ENCODE peak calls at places on chromosomes 5 and 9, in five cellular contexts. L is HFF-Myc, Z is choroid plexus epithelial cell, A is GM12865, H is foreskin fibroblast. E is an unnamed sample.

GRCh38 chr9:468766-469496 is 254.3 kb downstream of the DOCK8 start:
- DNase-seq in A (peak), Z (peak), H (no peak), L (no peak), E (no peak)

GRCh38 chr9:93254806-93255519 is 71.0 kb downstream of the WNK2 start:
- DNase-seq in H (no peak), A (no peak), L (no peak), Z (no peak), E (no peak)

GRCh38 chr9:91880378-91880972 is 69.6 kb downstream of the ROR2 start:
- DNase-seq in H (peak), Z (no peak), A (no peak), L (no peak), E (no peak)

GRCh38 chr9:77714077-77714549 is 66.0 kb upstream of the GNA14 start:
- DNase-seq in A (no peak), Z (peak), H (peak), L (peak), E (no peak)

GRCh38 chr5:31194458-31194808 is 947 bp downstream of the CDH6 start:
- DNase-seq in L (no peak), H (peak), Z (peak), A (no peak), E (no peak)

GRCh38 chr5:58872670-58873273 is 289.9 kb downstream of the RAB3C start:
- DNase-seq in H (no peak), Z (no peak), A (no peak), L (no peak), E (no peak)

GRCh38 chr9:91572044-91572443 is 148.4 kb upstream of the NFIL3 start:
- DNase-seq in L (no peak), H (peak), A (no peak), Z (peak), E (peak)

GRCh38 chr5:132083065-132083678 is 9.6 kb downstream of the CSF2 start:
- DNase-seq in Z (no peak), A (no peak), H (no peak), L (no peak), E (no peak)

GRCh38 chr9:126676685-126677143 is 63.0 kb downstream of the LMX1B start:
- DNase-seq in A (no peak), Z (no peak), H (no peak), L (no peak), E (no peak)

GRCh38 chr9:116390306-116391228 is 237.0 kb downstream of the PAPPA start:
- DNase-seq in H (no peak), Z (no peak), L (no peak), A (peak), E (no peak)

GRCh38 chr9:116153765-116154333 is at the start of gene PAPPA:
- DNase-seq in L (no peak), H (peak), Z (no peak), A (no peak), E (no peak)

DNA sequence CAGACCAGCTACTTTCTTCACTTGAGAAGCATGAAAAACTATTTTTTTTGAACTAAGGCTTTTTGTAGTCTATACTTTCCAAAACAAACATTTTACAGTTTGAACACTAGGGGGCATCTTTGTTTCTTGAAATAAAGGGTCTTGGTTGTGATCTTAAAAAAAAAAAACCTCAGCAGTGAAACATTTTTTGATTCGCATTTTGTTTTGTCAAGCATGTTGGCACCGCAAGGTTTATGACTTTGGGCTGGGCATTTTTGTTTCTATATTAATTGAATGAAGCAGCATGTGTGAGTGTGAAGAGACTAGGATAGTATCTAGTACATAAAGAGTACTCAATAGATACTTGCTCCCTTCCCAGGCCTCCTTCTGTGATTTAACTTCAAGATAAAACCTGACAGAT is 31.6 kb upstream of the ACOT12 start:
- DNase-seq in A (peak), Z (peak), L (no peak), H (peak), E (no peak)
- H3K4me3 ChIP-seq in A (no peak), Z (no peak), L (no peak), H (no peak), E (no peak)

DNA sequence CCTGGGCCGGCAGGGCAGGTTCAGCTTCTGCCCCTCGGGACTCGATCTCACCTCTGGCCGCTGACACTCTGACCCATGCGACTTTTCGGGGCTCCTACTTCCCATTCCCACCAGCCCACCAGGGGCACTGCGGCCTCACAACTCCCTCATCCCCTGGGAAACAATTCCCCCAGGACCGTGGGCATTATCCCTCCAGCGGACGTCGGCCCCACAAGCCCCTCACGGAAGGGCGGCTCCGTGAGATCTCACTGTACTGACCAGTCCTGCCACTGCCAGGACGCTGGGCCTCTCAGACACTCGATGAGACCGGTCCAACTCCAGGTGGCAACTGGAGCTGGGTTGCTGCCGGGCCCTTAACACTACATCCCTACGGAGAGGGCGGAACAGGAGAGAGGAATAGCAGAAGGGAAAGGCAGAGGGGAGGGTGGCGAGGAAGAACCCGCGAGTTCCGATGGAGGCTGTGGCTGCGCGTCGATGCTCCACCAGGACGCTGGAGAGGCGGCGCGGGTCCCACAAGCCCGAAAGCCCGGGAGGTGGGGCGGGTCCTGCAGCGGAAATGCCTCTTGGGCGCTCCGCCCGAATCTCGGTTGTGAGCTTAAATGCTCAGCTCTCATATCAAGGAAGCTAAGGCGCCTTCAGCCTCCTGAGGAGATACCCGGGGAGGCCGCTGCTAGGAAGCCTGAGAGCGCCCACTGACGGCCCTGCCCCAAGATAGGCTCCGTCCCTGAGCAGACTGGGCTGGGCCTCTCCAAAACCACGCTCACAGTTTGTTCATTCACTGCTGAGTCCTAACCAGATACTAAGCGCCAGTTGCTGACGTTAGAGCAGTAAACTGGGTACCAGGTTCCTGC is 36.3 kb downstream of the VCP start:
- DNase-seq in H (peak), A (no peak), L (peak), Z (peak), E (peak)
- H3K4me3 ChIP-seq in H (peak), A (no peak), L (peak), Z (peak), E (peak)

DNA sequence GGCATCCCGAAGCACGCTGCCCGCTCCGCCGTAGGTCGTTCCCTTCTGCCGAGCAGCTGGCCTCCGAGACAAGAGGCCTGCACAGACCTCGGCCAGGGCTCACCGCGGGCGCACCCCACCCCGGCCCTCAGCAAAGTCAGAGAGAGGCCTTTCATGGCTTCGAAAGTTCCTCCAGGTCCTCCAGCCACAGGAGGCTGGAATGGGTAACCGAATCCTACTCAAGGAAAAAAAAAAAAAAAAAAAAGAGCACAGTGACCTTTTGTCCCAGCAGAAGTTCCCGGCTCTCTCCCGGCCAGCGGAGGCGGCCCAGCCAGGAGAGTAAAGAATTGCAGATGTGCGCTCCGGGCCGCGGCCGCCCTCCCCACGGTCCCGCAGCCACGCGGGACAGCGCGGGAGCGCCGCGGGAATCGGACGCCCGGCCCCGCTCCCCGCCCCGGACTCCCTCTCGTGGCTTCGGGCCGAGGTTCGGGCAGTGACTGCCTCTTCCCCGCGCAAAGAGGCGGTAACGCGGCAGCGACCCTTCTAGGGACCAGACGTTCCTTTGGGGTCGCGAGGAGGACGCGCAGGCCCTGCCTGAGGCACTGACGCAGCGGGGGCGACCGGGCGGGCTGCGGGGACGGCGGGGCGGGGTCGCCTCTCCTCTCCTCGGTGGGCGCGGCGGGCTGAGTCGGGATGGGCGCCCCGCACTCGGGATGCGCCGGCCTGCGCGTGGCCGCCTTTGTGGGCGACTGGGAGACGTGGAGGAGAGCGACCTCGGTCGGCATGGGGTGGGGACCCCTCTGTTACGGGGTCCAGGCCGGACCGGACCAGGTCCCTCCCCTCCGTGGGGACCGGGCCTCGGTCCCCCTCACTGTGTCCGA is 790 bp downstream of the GFPT2 start:
- DNase-seq in A (no peak), H (peak), L (no peak), Z (peak), E (no peak)
- H3K4me3 ChIP-seq in A (no peak), H (peak), L (peak), Z (peak), E (peak)

DNA sequence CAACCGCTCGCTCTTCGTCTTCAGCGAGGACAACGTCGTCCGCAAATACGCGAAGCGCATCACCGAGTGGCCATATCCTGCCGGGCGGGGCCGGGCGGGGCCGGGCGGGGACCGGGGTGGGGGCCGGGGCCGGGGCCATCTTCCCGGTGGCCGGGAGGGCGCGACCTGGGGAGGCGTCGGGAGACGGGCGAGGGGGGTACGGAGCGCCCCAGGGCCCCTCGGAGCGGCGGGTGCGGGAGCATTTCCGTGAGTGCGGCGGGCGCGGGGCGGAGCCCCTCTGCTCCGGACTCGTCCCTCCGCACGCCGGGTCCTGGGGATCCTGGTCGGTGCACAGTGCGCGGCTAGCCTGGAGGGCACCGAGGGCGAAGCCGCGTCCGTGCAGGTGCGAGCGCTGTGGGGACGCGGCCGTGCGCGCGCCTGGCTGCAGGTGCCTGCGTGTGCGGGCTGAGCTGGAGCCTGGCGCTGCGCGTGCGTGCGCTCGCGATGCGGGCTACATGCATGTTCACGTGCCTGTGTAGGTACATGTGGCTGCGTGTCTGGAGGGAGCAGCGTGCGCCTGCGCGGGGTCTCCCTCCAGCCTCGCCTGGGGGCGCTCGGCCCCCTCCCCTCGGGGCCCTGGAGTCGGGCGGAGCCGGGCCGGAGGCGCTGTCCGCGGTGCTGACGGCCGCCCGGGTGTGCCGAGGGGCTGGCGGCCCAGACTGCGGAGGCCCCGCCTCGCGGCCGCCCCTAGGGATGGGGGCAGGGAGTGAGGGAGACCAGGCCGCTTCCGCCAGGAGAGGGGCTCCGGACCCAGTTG is 762 bp downstream of the CACNA1B start:
- DNase-seq in H (peak), Z (peak), L (no peak), A (no peak), E (peak)
- H3K4me3 ChIP-seq in H (peak), Z (peak), L (no peak), A (no peak), E (peak)

GRCh38 chr5:40572359-40572758 is 107.4 kb upstream of the PTGER4 start:
- DNase-seq in L (no peak), Z (peak), H (no peak), A (no peak), E (no peak)

GRCh38 chr5:40572947-40573346 is 106.8 kb upstream of the PTGER4 start:
- DNase-seq in H (peak), Z (peak), L (peak), A (no peak), E (no peak)

GRCh38 chr5:40568548-40568947 is 111.2 kb upstream of the PTGER4 start:
- DNase-seq in Z (no peak), H (no peak), L (no peak), A (no peak), E (no peak)

GRCh38 chr5:40570408-40571129 is 109.1 kb upstream of the PTGER4 start:
- DNase-seq in H (peak), L (peak), Z (peak), A (peak), E (peak)

DNA sequence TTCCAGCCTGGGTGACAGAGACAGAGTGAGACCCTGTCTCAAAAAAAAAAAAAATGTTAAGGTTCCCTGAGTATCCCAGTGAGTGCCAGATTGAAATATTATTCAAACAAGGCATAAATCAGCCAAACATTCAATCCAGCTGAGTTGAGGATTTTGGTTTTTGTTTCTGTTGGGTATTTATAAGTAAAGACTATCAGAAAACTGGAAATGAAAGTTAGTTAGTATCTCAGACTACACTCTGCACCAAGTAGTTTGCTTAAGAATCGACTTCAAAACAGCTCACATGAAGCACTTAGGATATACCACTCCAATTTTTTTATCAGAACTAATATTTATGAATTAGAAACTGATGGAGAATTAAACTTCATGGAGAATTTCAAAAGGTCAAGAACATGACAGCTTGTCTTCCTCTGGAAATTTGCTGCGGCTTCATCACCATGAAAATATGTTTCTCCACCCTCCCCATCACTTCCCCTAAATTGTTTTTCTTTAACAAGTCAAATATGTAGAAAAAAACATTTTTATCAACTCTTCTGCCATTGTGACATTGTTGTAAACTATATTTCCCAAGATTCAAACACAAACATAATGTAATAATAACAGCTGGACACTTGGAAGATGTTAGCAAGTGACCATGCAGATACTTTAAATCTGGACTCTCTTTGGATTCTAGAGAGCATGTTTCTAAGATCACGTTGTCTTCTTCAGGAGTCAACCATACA is 110.0 kb upstream of the PTGER4 start:
- DNase-seq in L (no peak), H (peak), A (no peak), Z (peak), E (no peak)
- H3K4me3 ChIP-seq in L (no peak), H (no peak), A (no peak), Z (no peak), E (no peak)

DNA sequence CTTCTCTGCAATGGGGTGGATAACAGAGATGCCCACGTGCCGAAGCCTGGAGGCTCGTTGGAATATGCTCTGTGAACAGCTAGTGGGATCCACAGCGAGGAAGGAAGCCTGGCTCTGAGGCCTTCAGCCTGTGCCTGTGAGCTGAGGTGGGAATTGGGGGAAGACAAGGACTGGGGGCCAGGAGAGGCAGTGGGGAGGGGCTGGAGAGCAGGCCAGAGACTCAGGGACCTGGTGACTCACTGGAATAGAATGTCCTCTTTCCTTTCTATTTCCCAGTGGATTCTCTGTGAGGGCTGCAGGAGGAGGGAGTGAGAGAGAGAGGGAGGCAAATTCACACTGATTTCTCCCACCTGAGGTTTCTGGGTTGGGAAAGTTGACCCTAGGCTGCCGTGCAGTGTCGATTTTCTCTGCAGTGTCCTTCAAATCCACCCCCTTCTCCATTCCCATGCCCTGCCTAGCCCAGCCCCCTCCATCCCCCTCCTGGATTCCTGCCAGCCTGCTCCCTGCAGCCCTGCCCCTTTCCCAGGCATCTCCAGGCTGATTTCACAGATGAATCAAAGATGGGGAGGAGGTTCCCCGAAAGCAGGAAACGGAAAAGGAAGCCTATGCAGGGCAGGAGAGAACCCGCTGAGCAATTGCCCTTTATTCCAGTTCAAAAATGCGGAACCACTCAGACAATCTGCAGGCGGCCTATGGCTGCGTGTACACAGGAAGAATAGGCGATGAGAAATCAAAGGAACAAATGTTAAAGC is 1.4 kb upstream of the SPAAR start:
- DNase-seq in Z (peak), L (peak), A (no peak), H (peak), E (peak)
- H3K4me3 ChIP-seq in Z (no peak), L (no peak), A (no peak), H (peak), E (no peak)

DNA sequence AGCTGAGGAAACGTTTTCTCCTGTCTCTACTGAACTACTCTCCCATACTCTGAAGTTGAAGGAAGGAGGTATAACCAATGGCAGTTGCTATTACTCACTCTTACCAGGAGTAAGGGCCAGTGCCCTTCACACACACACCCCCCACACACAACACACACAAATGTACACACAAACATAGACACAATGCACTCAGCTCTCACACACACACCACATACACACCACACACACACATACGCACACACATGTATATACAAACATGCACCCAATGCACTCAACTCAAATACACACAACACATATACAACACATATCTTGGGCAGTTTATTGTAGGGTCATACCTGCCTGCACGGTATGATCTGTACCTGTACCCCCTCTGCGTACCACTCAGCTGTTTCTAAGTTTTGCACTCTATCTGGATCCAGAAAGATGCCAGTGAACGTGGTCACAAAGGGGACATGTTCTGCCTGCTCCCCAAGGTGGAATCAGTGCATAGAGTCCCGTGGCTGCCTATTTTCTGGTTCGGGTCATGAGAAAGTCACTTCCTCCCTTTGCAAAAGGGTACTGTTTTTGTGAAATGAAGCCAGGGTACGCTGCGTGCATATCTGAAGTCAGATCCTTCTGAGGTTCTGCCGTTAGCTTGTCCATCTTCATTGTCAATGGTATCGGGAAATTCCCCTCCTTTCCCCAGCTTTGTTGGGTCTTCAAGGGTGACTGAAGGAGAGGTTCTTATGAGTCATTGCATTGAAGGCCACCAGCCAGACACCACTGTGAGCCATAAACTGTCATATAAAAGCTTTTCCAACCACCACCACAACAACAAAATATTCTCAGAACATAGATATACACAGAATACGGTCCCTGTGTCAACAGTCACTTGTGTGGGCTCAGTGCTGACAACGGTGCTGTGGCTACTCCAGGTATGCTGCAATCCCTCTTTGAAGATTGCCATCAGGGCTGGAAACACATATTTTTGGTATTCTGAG is 131.9 kb downstream of the UGCG start:
- DNase-seq in L (no peak), A (peak), H (no peak), Z (no peak), E (no peak)
- H3K4me3 ChIP-seq in L (no peak), A (peak), H (no peak), Z (no peak), E (no peak)

E was measured in retinal pigment epithelial cell.